ENCODE peak calls at places on chromosomes 5 and 9, in six cellular contexts. One of them, this sample, is unnamed.

GRCh38 chr5:74332654-74333053 is 307.9 kb downstream of the ENC1 start:
- ATAC-seq in upper lobe of left lung: no peak
- ATAC-seq in A549: no peak
- ATAC-seq in HepG2: no peak
- ATAC-seq in GM12878: no peak
- ATAC-seq in K562: no peak
- ATAC-seq in this sample: no peak

GRCh38 chr5:116045821-116046220 is 13.5 kb downstream of the ARL14EPL start:
- ATAC-seq in upper lobe of left lung: no peak
- ATAC-seq in A549: no peak
- ATAC-seq in HepG2: no peak
- ATAC-seq in GM12878: no peak
- ATAC-seq in K562: no peak
- ATAC-seq in this sample: no peak

GRCh38 chr9:98877211-98877730 is 66.4 kb upstream of the COL15A1 start:
- ATAC-seq in upper lobe of left lung: no peak
- ATAC-seq in A549: no peak
- ATAC-seq in HepG2: no peak
- ATAC-seq in GM12878: no peak
- ATAC-seq in K562: no peak
- ATAC-seq in this sample: no peak

GRCh38 chr9:94941211-94941875 is 214.8 kb downstream of the AOPEP start:
- ATAC-seq in upper lobe of left lung: no peak
- ATAC-seq in A549: peak; percentile 64
- ATAC-seq in HepG2: peak; percentile 96
- ATAC-seq in GM12878: peak; percentile 31
- ATAC-seq in K562: no peak
- ATAC-seq in this sample: no peak

GRCh38 chr5:115501457-115501856 is 43.1 kb downstream of the FEM1C start:
- ATAC-seq in upper lobe of left lung: no peak
- ATAC-seq in A549: no peak
- ATAC-seq in HepG2: no peak
- ATAC-seq in GM12878: no peak
- ATAC-seq in K562: no peak
- ATAC-seq in this sample: no peak

GRCh38 chr5:72818866-72819534 is 2.5 kb downstream of the TNPO1 start:
- ATAC-seq in upper lobe of left lung: no peak
- ATAC-seq in A549: no peak
- ATAC-seq in HepG2: no peak
- ATAC-seq in GM12878: peak; percentile 25
- ATAC-seq in K562: peak; percentile 16
- ATAC-seq in this sample: no peak

GRCh38 chr9:137160716-137161557 is 8.9 kb downstream of the LRRC26 start:
- ATAC-seq in upper lobe of left lung: no peak
- ATAC-seq in A549: no peak
- ATAC-seq in HepG2: no peak
- ATAC-seq in GM12878: no peak
- ATAC-seq in K562: no peak
- ATAC-seq in this sample: no peak

GRCh38 chr9:87160148-87161107 is 213.1 kb upstream of the GAS1 start:
- ATAC-seq in upper lobe of left lung: no peak
- ATAC-seq in A549: no peak
- ATAC-seq in HepG2: no peak
- ATAC-seq in GM12878: no peak
- ATAC-seq in K562: no peak
- ATAC-seq in this sample: peak; percentile 55

GRCh38 chr9:6917162-6917561 is 159.4 kb downstream of the KDM4C start:
- ATAC-seq in upper lobe of left lung: no peak
- ATAC-seq in A549: no peak
- ATAC-seq in HepG2: no peak
- ATAC-seq in GM12878: peak; percentile 94
- ATAC-seq in K562: no peak
- ATAC-seq in this sample: no peak

GRCh38 chr5:176565760-176566288 is 16.7 kb downstream of the CDHR2 start:
- ATAC-seq in upper lobe of left lung: no peak
- ATAC-seq in A549: no peak
- ATAC-seq in HepG2: no peak
- ATAC-seq in GM12878: no peak
- ATAC-seq in K562: no peak
- ATAC-seq in this sample: no peak

GRCh38 chr9:88567870-88568269 is 32.9 kb downstream of the NXNL2 start:
- ATAC-seq in upper lobe of left lung: no peak
- ATAC-seq in A549: no peak
- ATAC-seq in HepG2: no peak
- ATAC-seq in GM12878: peak; percentile 74
- ATAC-seq in K562: no peak
- ATAC-seq in this sample: no peak

GRCh38 chr5:135843571-135844337 is 9.3 kb downstream of the SLC25A48 start:
- ATAC-seq in upper lobe of left lung: no peak
- ATAC-seq in A549: peak; percentile 25
- ATAC-seq in HepG2: peak; percentile 41
- ATAC-seq in GM12878: no peak
- ATAC-seq in K562: no peak
- ATAC-seq in this sample: no peak

GRCh38 chr9:31210982-31211570 is 1173.4 kb upstream of the ACO1 start:
- ATAC-seq in upper lobe of left lung: peak; percentile 28
- ATAC-seq in A549: no peak
- ATAC-seq in HepG2: peak; percentile 85
- ATAC-seq in GM12878: peak; percentile 90
- ATAC-seq in K562: no peak
- ATAC-seq in this sample: no peak

GRCh38 chr5:167489202-167489601 is 802.2 kb upstream of the WWC1 start:
- ATAC-seq in upper lobe of left lung: no peak
- ATAC-seq in A549: no peak
- ATAC-seq in HepG2: no peak
- ATAC-seq in GM12878: peak; percentile 75
- ATAC-seq in K562: no peak
- ATAC-seq in this sample: no peak

GRCh38 chr5:116935561-116936162 is 361.0 kb upstream of the SEMA6A start:
- ATAC-seq in upper lobe of left lung: no peak
- ATAC-seq in A549: no peak
- ATAC-seq in HepG2: no peak
- ATAC-seq in GM12878: no peak
- ATAC-seq in K562: no peak
- ATAC-seq in this sample: no peak

GRCh38 chr5:170262061-170262764 is 29.4 kb downstream of the C5orf58 start:
- ATAC-seq in upper lobe of left lung: no peak
- ATAC-seq in A549: no peak
- ATAC-seq in HepG2: no peak
- ATAC-seq in GM12878: no peak
- ATAC-seq in K562: no peak
- ATAC-seq in this sample: no peak

GRCh38 chr9:6566409-6567139 is 79.0 kb downstream of the GLDC start:
- ATAC-seq in upper lobe of left lung: peak; percentile 81
- ATAC-seq in A549: peak; percentile 94
- ATAC-seq in HepG2: no peak
- ATAC-seq in GM12878: peak; percentile 59
- ATAC-seq in K562: peak; percentile 61
- ATAC-seq in this sample: peak; percentile 54

GRCh38 chr9:111992523-111992922 is 95.9 kb downstream of the UGCG start:
- ATAC-seq in upper lobe of left lung: no peak
- ATAC-seq in A549: peak; percentile 62
- ATAC-seq in HepG2: no peak
- ATAC-seq in GM12878: peak; percentile 86
- ATAC-seq in K562: peak; percentile 63
- ATAC-seq in this sample: no peak

GRCh38 chr5:175059687-175060194 is 335.4 kb downstream of the MSX2 start:
- ATAC-seq in upper lobe of left lung: no peak
- ATAC-seq in A549: peak; percentile 90
- ATAC-seq in HepG2: peak; percentile 78
- ATAC-seq in GM12878: no peak
- ATAC-seq in K562: no peak
- ATAC-seq in this sample: peak; percentile 53

GRCh38 chr9:13034696-13035006 is 244.8 kb downstream of the MPDZ start:
- ATAC-seq in upper lobe of left lung: no peak
- ATAC-seq in A549: no peak
- ATAC-seq in HepG2: peak; percentile 51
- ATAC-seq in GM12878: no peak
- ATAC-seq in K562: no peak
- ATAC-seq in this sample: no peak

GRCh38 chr9:35114921-35115341 is 731 bp downstream of the ATOSB start:
- ATAC-seq in upper lobe of left lung: peak; percentile 29
- ATAC-seq in A549: peak; percentile 12
- ATAC-seq in HepG2: peak; percentile 5
- ATAC-seq in GM12878: peak; percentile 10
- ATAC-seq in K562: no peak
- ATAC-seq in this sample: no peak

GRCh38 chr5:168679515-168679920 is 100.3 kb upstream of the PANK3 start:
- ATAC-seq in upper lobe of left lung: peak; percentile 79
- ATAC-seq in A549: peak; percentile 77
- ATAC-seq in HepG2: peak; percentile 69
- ATAC-seq in GM12878: peak; percentile 88
- ATAC-seq in K562: peak; percentile 91
- ATAC-seq in this sample: peak; percentile 55

GRCh38 chr5:134784241-134784920 is 25.8 kb downstream of the DDX46 start:
- ATAC-seq in upper lobe of left lung: no peak
- ATAC-seq in A549: no peak
- ATAC-seq in HepG2: no peak
- ATAC-seq in GM12878: no peak
- ATAC-seq in K562: no peak
- ATAC-seq in this sample: no peak

GRCh38 chr5:150065346-150065745 is 21.0 kb downstream of the CSF1R start:
- ATAC-seq in upper lobe of left lung: peak; percentile 69
- ATAC-seq in A549: no peak
- ATAC-seq in HepG2: peak; percentile 21
- ATAC-seq in GM12878: no peak
- ATAC-seq in K562: peak; percentile 49
- ATAC-seq in this sample: peak; percentile 37

GRCh38 chr9:120886490-120886967 is 9.5 kb upstream of the PHF19 start:
- ATAC-seq in upper lobe of left lung: peak; percentile 87
- ATAC-seq in A549: no peak
- ATAC-seq in HepG2: no peak
- ATAC-seq in GM12878: peak; percentile 49
- ATAC-seq in K562: peak; percentile 3
- ATAC-seq in this sample: peak; percentile 85

DNA sequence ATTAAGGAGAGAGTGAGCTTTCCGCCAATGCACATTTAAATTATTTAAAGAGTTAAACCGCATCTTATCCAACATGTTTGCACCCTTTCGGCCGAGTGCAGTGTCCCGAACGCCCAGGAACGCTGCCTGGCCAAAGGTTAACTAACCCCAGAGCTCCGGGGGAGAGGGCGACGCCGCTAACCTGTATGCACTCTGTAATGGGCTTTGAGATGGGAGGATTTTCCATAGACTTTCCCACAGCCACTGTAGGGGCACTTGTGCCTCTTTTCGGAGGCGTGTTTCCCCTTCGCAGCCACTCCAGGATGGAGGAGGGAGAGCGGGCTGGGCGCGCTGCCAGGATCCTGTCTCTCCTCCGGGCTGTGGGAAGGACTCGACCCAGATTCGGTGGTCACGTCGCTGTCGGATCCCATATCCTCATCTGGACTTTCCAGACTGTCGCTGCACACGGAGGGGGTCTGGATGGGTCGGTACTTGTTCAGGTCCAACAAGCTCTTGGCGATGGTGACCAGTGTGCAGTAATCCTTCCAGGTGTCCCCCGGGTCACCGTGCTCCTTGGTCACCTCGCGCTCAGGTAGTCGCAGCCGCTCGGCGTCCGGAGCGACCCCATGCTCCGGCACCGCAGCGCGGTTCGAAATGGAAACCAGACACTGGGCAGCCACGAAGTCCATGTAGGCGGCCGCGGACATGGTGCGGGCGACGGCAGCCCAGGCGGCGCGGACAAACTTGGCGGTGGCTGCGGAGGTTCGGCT is 1.6 kb downstream of the KLF9 start:
- ATAC-seq in upper lobe of left lung: peak; percentile 58
- ATAC-seq in A549: peak; percentile 12
- ATAC-seq in HepG2: peak; percentile 68
- ATAC-seq in GM12878: peak; percentile 7
- ATAC-seq in K562: peak; percentile 7
- ATAC-seq in this sample: peak; percentile 34
- TF ChIP-seq EP300 in upper lobe of left lung: no peak
- TF ChIP-seq EP300 in A549: no peak
- TF ChIP-seq EP300 in HepG2: no peak
- TF ChIP-seq EP300 in GM12878: no peak
- TF ChIP-seq EP300 in K562: no peak
- TF ChIP-seq EP300 in this sample: no peak

DNA sequence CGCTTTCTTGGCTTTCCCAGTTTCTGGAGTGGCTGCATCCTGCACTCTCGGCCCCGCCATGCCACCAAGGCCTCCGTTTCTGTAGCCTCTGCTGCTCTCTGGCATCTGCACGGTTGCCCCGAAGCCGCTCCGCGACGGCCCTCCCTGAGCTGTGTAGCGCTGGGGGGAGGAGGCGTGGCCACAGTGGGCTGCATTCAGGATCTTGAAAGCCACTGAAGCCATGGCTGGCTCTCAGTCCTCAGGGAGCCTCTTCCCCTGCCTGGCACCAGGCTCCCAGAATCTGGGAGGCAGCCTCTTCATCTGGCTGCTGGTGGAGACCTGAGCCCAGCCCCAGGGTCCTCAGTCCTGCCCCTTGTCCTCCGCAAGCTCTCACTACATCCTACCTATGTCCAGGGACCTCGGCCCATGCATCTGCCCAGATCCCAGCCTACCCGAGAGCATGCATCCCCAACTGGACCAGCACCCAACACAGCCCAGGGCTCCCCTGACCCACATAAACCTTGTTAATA is 25.1 kb downstream of the PAEP start:
- ATAC-seq in upper lobe of left lung: no peak
- ATAC-seq in A549: no peak
- ATAC-seq in HepG2: no peak
- ATAC-seq in GM12878: no peak
- ATAC-seq in K562: peak; percentile 22
- ATAC-seq in this sample: no peak
- TF ChIP-seq CTCF in upper lobe of left lung: no peak
- TF ChIP-seq CTCF in A549: no peak
- TF ChIP-seq CTCF in HepG2: no peak
- TF ChIP-seq CTCF in GM12878: no peak
- TF ChIP-seq CTCF in K562: no peak
- TF ChIP-seq CTCF in this sample: no peak

GRCh38 chr9:124834586-124834985 is 18.7 kb upstream of the WDR38 start:
- ATAC-seq in upper lobe of left lung: peak; percentile 72
- ATAC-seq in A549: peak; percentile 54
- ATAC-seq in HepG2: peak; percentile 59
- ATAC-seq in GM12878: peak; percentile 49
- ATAC-seq in K562: no peak
- ATAC-seq in this sample: peak; percentile 23
- TF ChIP-seq EP300 in upper lobe of left lung: no peak
- TF ChIP-seq EP300 in A549: no peak
- TF ChIP-seq EP300 in HepG2: no peak
- TF ChIP-seq EP300 in GM12878: no peak
- TF ChIP-seq EP300 in K562: no peak
- TF ChIP-seq EP300 in this sample: no peak

DNA sequence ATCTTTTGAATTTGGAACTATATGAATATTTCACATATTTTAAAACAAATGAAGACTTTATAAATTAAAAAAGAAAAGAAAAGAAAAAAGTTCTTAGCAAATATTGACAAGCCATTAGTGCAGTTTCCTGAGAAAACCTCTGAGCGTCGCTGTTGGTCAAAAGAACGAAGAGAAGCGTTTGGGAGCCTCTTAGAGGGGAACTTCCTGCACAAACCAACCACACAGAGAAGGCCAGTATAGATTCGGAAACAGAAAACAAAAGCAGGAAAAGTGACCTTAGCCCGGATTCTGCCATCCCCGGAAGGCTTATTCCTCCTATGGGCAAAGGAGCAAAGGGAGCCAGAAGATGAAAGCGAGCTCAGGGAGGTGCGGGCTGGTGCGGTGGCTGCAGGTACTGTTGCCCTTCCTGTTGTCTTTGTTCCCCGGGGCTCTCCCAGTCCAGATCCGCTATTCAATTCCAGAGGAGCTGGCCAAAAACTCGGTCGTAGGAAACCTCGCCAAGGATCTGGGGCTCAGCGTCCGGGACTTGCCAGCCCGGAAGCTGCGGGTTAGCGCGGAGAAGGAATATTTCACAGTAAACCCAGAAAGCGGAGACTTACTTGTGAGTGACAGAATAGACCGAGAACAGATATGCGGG is at the start of gene PCDHGB2:
- ATAC-seq in upper lobe of left lung: peak; percentile 31
- ATAC-seq in A549: no peak
- ATAC-seq in HepG2: peak; percentile 78
- ATAC-seq in GM12878: peak; percentile 64
- ATAC-seq in K562: peak; percentile 76
- ATAC-seq in this sample: no peak
- TF ChIP-seq CTCF in upper lobe of left lung: no peak
- TF ChIP-seq CTCF in A549: no peak
- TF ChIP-seq CTCF in HepG2: peak; percentile 62
- TF ChIP-seq CTCF in GM12878: peak; percentile 7
- TF ChIP-seq CTCF in K562: peak; percentile 68
- TF ChIP-seq CTCF in this sample: no peak